ENCODE peak calls at places on chromosomes 6 and 20, in six cellular contexts. One of them, this sample, is unnamed.

GRCh38 chr20:4150095-4150492 is 134.7 kb upstream of the RNF24 start:
- DNase-seq in HepG2: no peak
- DNase-seq in A549: peak
- DNase-seq in GM12878: no peak
- DNase-seq in endothelial cell of umbilical vein: peak
- DNase-seq in K562: no peak
- DNase-seq in this sample: no peak

GRCh38 chr20:57818418-57818817 is 108.6 kb upstream of the PMEPA1 start:
- DNase-seq in HepG2: no peak
- DNase-seq in A549: no peak
- DNase-seq in GM12878: no peak
- DNase-seq in endothelial cell of umbilical vein: no peak
- DNase-seq in K562: no peak
- DNase-seq in this sample: no peak

GRCh38 chr6:14665827-14666724 is 548.5 kb downstream of the CD83 start:
- DNase-seq in HepG2: no peak
- DNase-seq in A549: no peak
- DNase-seq in GM12878: no peak
- DNase-seq in endothelial cell of umbilical vein: no peak
- DNase-seq in K562: peak
- DNase-seq in this sample: peak

GRCh38 chr6:28750926-28751458 is 172.8 kb downstream of the TRIM27 start:
- DNase-seq in HepG2: no peak
- DNase-seq in A549: no peak
- DNase-seq in GM12878: no peak
- DNase-seq in endothelial cell of umbilical vein: no peak
- DNase-seq in K562: no peak
- DNase-seq in this sample: no peak

GRCh38 chr6:79385893-79386292 is 151.3 kb downstream of the LCA5 start:
- DNase-seq in HepG2: no peak
- DNase-seq in A549: no peak
- DNase-seq in GM12878: no peak
- DNase-seq in endothelial cell of umbilical vein: peak
- DNase-seq in K562: no peak
- DNase-seq in this sample: no peak

GRCh38 chr20:59932616-59933295 is 681 bp downstream of the SYCP2 start:
- DNase-seq in HepG2: no peak
- DNase-seq in A549: no peak
- DNase-seq in GM12878: no peak
- DNase-seq in endothelial cell of umbilical vein: no peak
- DNase-seq in K562: no peak
- DNase-seq in this sample: no peak

GRCh38 chr20:54208492-54209044 is 681 bp downstream of the PFDN4 start:
- DNase-seq in HepG2: peak
- DNase-seq in A549: peak
- DNase-seq in GM12878: no peak
- DNase-seq in endothelial cell of umbilical vein: peak
- DNase-seq in K562: peak
- DNase-seq in this sample: peak

GRCh38 chr20:11333634-11334033 is 584.1 kb upstream of the BTBD3 start:
- DNase-seq in HepG2: no peak
- DNase-seq in A549: no peak
- DNase-seq in GM12878: no peak
- DNase-seq in endothelial cell of umbilical vein: no peak
- DNase-seq in K562: no peak
- DNase-seq in this sample: no peak

GRCh38 chr6:49937017-49937416 is 26.9 kb downstream of the DEFB114 start:
- DNase-seq in HepG2: no peak
- DNase-seq in A549: no peak
- DNase-seq in GM12878: no peak
- DNase-seq in endothelial cell of umbilical vein: no peak
- DNase-seq in K562: no peak
- DNase-seq in this sample: no peak

GRCh38 chr6:31710490-31711219 is 4.0 kb downstream of the LY6G6F start:
- DNase-seq in HepG2: no peak
- DNase-seq in A549: no peak
- DNase-seq in GM12878: no peak
- DNase-seq in endothelial cell of umbilical vein: no peak
- DNase-seq in K562: no peak
- DNase-seq in this sample: no peak

GRCh38 chr6:118501099-118501498 is 47.0 kb upstream of the PLN start:
- DNase-seq in HepG2: no peak
- DNase-seq in A549: no peak
- DNase-seq in GM12878: no peak
- DNase-seq in endothelial cell of umbilical vein: no peak
- DNase-seq in K562: no peak
- DNase-seq in this sample: no peak

GRCh38 chr6:79468116-79468515 is 69.1 kb downstream of the LCA5 start:
- DNase-seq in HepG2: no peak
- DNase-seq in A549: no peak
- DNase-seq in GM12878: no peak
- DNase-seq in endothelial cell of umbilical vein: no peak
- DNase-seq in K562: no peak
- DNase-seq in this sample: no peak

GRCh38 chr6:125477849-125478248 is 176.1 kb upstream of the HDDC2 start:
- DNase-seq in HepG2: no peak
- DNase-seq in A549: no peak
- DNase-seq in GM12878: no peak
- DNase-seq in endothelial cell of umbilical vein: no peak
- DNase-seq in K562: no peak
- DNase-seq in this sample: no peak

GRCh38 chr6:74249658-74250057 is 553.7 kb downstream of the CD109 start:
- DNase-seq in HepG2: no peak
- DNase-seq in A549: no peak
- DNase-seq in GM12878: peak
- DNase-seq in endothelial cell of umbilical vein: peak
- DNase-seq in K562: no peak
- DNase-seq in this sample: no peak

GRCh38 chr6:50030777-50031562 is 9.2 kb upstream of the DEFB110 start:
- DNase-seq in HepG2: peak
- DNase-seq in A549: no peak
- DNase-seq in GM12878: no peak
- DNase-seq in endothelial cell of umbilical vein: no peak
- DNase-seq in K562: peak
- DNase-seq in this sample: peak

GRCh38 chr20:10992776-10993175 is 319.0 kb upstream of the JAG1 start:
- DNase-seq in HepG2: no peak
- DNase-seq in A549: no peak
- DNase-seq in GM12878: no peak
- DNase-seq in endothelial cell of umbilical vein: no peak
- DNase-seq in K562: no peak
- DNase-seq in this sample: no peak

GRCh38 chr20:16553684-16554083 is 19.6 kb downstream of the KIF16B start:
- DNase-seq in HepG2: no peak
- DNase-seq in A549: no peak
- DNase-seq in GM12878: no peak
- DNase-seq in endothelial cell of umbilical vein: no peak
- DNase-seq in K562: no peak
- DNase-seq in this sample: no peak

GRCh38 chr6:168179702-168180382 is 100.8 kb upstream of the FRMD1 start:
- DNase-seq in HepG2: no peak
- DNase-seq in A549: no peak
- DNase-seq in GM12878: no peak
- DNase-seq in endothelial cell of umbilical vein: no peak
- DNase-seq in K562: no peak
- DNase-seq in this sample: no peak

GRCh38 chr6:105600342-105601293 is 197.7 kb upstream of the PREP start:
- DNase-seq in HepG2: no peak
- DNase-seq in A549: peak
- DNase-seq in GM12878: no peak
- DNase-seq in endothelial cell of umbilical vein: no peak
- DNase-seq in K562: no peak
- DNase-seq in this sample: no peak

DNA sequence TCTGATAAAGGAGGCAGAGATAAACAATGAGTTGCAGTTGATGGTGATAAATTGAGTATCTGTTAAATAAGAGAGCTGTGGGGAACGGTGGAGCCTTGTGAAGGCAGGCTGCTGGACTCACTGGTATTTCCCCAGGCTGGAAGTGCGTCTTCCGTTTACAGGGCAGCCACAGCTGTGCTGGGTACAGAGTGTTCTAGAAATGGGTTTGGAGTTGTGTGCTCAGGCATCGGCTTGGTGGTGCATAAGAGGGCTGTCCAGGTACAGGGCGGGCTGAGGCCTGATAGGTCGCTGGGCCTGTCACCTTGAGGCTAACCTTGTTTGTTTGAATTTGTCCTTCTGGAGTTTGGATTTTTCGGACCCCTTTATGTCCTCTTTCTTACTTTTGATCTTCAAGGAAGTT is 39.3 kb downstream of the ARID1B start:
- DNase-seq in HepG2: no peak
- DNase-seq in A549: no peak
- DNase-seq in GM12878: no peak
- DNase-seq in endothelial cell of umbilical vein: peak
- DNase-seq in K562: no peak
- DNase-seq in this sample: no peak
- TF ChIP-seq POLR2A in HepG2: no peak
- TF ChIP-seq POLR2A in A549: no peak
- TF ChIP-seq POLR2A in GM12878: no peak
- TF ChIP-seq POLR2A in endothelial cell of umbilical vein: no peak
- TF ChIP-seq POLR2A in K562: no peak
- TF ChIP-seq POLR2A in this sample: no peak

DNA sequence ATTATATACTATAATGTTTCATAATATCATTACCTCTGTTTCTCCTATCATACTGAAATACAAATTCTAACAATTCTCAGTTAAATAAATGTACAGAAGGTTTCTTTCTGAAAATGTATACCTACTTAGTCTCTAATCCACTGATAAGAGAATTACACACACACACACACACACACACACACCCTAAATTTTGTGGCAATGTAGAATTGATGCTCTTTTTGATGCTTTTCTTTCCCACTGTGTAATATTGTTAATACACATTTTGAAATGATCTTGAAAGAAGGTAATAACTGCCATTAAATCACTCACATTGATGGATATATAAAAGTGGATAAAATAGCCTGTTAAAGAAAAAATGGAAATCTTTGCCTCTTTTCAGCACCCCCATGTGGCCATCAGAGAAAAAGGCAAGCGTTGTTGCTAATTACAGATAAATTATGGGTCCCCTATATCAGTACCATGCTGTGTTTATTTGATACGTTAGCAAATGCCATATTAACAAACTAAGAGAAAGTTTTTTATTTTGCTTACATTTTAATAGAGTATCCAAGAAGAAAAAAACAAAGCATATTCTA is 76.6 kb upstream of the VGLL2 start:
- DNase-seq in HepG2: no peak
- DNase-seq in A549: no peak
- DNase-seq in GM12878: no peak
- DNase-seq in endothelial cell of umbilical vein: no peak
- DNase-seq in K562: peak
- DNase-seq in this sample: peak
- TF ChIP-seq MYC in HepG2: no peak
- TF ChIP-seq MYC in A549: no peak
- TF ChIP-seq MYC in GM12878: no peak
- TF ChIP-seq MYC in endothelial cell of umbilical vein: no peak
- TF ChIP-seq MYC in K562: no peak
- TF ChIP-seq MYC in this sample: no peak

GRCh38 chr6:29791786-29792122 is 35.9 kb upstream of the HLA-G start:
- DNase-seq in HepG2: no peak
- DNase-seq in A549: no peak
- DNase-seq in GM12878: no peak
- DNase-seq in endothelial cell of umbilical vein: no peak
- DNase-seq in K562: no peak
- DNase-seq in this sample: no peak
- H3K4me3 ChIP-seq in HepG2: no peak
- H3K4me3 ChIP-seq in A549: no peak
- H3K4me3 ChIP-seq in GM12878: no peak
- H3K4me3 ChIP-seq in endothelial cell of umbilical vein: no peak
- H3K4me3 ChIP-seq in K562: no peak
- H3K4me3 ChIP-seq in this sample: no peak

GRCh38 chr20:45415822-45416637 is at the start of gene PIGT:
- DNase-seq in HepG2: peak
- DNase-seq in A549: peak
- DNase-seq in GM12878: peak
- DNase-seq in endothelial cell of umbilical vein: peak
- DNase-seq in K562: peak
- DNase-seq in this sample: peak
- TF ChIP-seq POLR2A in HepG2: peak
- TF ChIP-seq POLR2A in A549: peak
- TF ChIP-seq POLR2A in GM12878: peak
- TF ChIP-seq POLR2A in endothelial cell of umbilical vein: peak
- TF ChIP-seq POLR2A in K562: peak
- TF ChIP-seq POLR2A in this sample: peak

This sample was measured in NB4.